ENCODE peak calls at places on chromosomes 6 and 20, in seven cellular contexts. E is Karpas-422, G is neural progenitor cell, J is HCT116, S is mammary epithelial cell, B is IMR-90, U is HepG2. H is an unnamed sample.

GRCh38 chr20:5975778-5976177 is 25.3 kb downstream of the MCM8 start:
- DNase-seq in E (no peak), U (no peak), B (no peak), J (no peak), G (no peak), S (no peak), H (no peak)

GRCh38 chr20:37288091-37288490 is 1.4 kb upstream of the MANBAL start:
- DNase-seq in G (no peak), J (no peak), U (no peak), S (peak; percentile 55), E (no peak), B (no peak), H (no peak)

GRCh38 chr6:91786474-91787184 is 1199.8 kb upstream of the MAP3K7 start:
- DNase-seq in E (no peak), U (no peak), S (no peak), B (no peak), J (no peak), G (peak; percentile 20), H (peak; percentile 1)

GRCh38 chr20:49482621-49483017 is at the start of gene KCNB1:
- DNase-seq in J (no peak), B (peak; percentile 21), G (peak; percentile 96), E (no peak), U (peak; percentile 59), S (peak; percentile 6), H (peak; percentile 49)

GRCh38 chr6:108027054-108027453 is 47.5 kb downstream of the OSTM1 start:
- DNase-seq in G (no peak), J (no peak), E (no peak), U (no peak), S (no peak), B (no peak), H (no peak)

GRCh38 chr6:169529931-169530761 is 171.7 kb downstream of the WDR27 start:
- DNase-seq in E (no peak), S (no peak), J (no peak), G (no peak), U (no peak), B (peak; percentile 80), H (peak; percentile 96)

GRCh38 chr6:139135578-139136545 is 982 bp downstream of the HECA start:
- DNase-seq in U (no peak), E (peak; percentile 82), J (no peak), G (peak; percentile 55), S (peak; percentile 39), B (peak; percentile 11), H (no peak)

GRCh38 chr6:142132625-142133024 is at the start of gene GJE1:
- DNase-seq in B (no peak), U (no peak), S (no peak), G (peak; percentile 47), E (no peak), J (no peak), H (no peak)

GRCh38 chr6:164042212-164042611 is 627.7 kb downstream of the QKI start:
- DNase-seq in S (no peak), B (no peak), U (no peak), E (no peak), J (no peak), G (no peak), H (no peak)

GRCh38 chr6:75526502-75527127 is 33.0 kb upstream of the FILIP1 start:
- DNase-seq in J (peak; percentile 67), S (peak; percentile 55), U (peak; percentile 56), G (peak; percentile 77), B (peak; percentile 80), E (peak; percentile 88), H (peak; percentile 55)

GRCh38 chr6:1726341-1726763 is 116.6 kb downstream of the FOXC1 start:
- DNase-seq in J (no peak), G (peak; percentile 80), E (no peak), B (no peak), S (no peak), U (no peak), H (no peak)

GRCh38 chr20:2692036-2692885 is at the start of gene EBF4:
- DNase-seq in G (peak; percentile 78), B (no peak), J (no peak), U (no peak), S (peak; percentile 7), E (no peak), H (peak; percentile 21)

GRCh38 chr6:5208491-5208890 is 52.3 kb downstream of the LYRM4 start:
- DNase-seq in G (no peak), U (no peak), S (no peak), E (no peak), J (no peak), B (peak; percentile 50), H (peak; percentile 5)

GRCh38 chr6:53325785-53326184 is 23.0 kb downstream of the ELOVL5 start:
- DNase-seq in S (no peak), B (no peak), G (no peak), E (no peak), J (no peak), U (no peak), H (no peak)

GRCh38 chr6:168956884-168957730 is 296.5 kb downstream of the THBS2 start:
- DNase-seq in U (peak; percentile 67), S (peak; percentile 64), J (peak; percentile 54), B (peak; percentile 80), E (peak; percentile 87), G (peak; percentile 78), H (peak; percentile 78)

GRCh38 chr6:110626442-110626841 is 150.0 kb upstream of the SLC22A16 start:
- DNase-seq in E (no peak), G (no peak), S (no peak), B (no peak), J (no peak), U (peak; percentile 6), H (no peak)

GRCh38 chr6:101614774-101615173 is 221.3 kb downstream of the GRIK2 start:
- DNase-seq in B (peak; percentile 87), S (peak; percentile 93), U (no peak), G (peak; percentile 54), J (peak; percentile 85), E (no peak), H (peak; percentile 15)

GRCh38 chr6:127191716-127192115 is 73.2 kb downstream of the RSPO3 start:
- DNase-seq in E (no peak), J (no peak), G (no peak), B (peak; percentile 65), U (no peak), S (peak; percentile 28), H (no peak)

GRCh38 chr20:59751075-59751711 is 146.9 kb downstream of the PHACTR3 start:
- DNase-seq in B (peak; percentile 24), U (peak; percentile 52), G (peak; percentile 88), J (peak; percentile 27), E (peak; percentile 84), S (peak; percentile 42), H (peak; percentile 5)

GRCh38 chr6:63269470-63269869 is 50.3 kb downstream of the LGSN start:
- DNase-seq in U (no peak), S (no peak), E (peak; percentile 44), G (no peak), J (no peak), B (no peak), H (no peak)

DNA sequence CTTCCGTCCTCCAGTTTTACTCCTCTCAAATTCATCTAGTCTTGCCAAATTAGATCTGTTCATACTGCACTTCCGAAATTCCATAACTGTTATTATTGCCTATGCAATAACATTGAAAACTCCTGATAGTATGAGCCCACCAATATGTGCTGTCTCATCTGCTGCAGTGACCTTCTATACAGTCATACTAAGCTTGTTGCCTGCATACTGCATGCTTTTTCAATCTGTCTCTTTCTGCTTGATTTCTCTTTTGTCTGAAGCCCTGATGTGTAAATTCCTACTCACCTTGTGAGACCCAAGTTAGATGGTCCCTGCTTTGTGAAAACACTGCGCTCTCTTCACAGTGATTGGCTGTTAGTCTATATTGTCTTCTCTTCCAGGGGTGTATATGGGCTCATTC is 1.1 kb downstream of the TBP start:
- DNase-seq in J (no peak), S (no peak), B (no peak), E (no peak), G (peak; percentile 7), U (no peak), H (no peak)
- H4K20me1 ChIP-seq in J (peaks cover 2% of the 10 kb centered on the region), S (no peaks in the 10 kb centered on the region), B (peaks cover 23% of the 10 kb centered on the region), E (peaks cover 32% of the 10 kb centered on the region), G (peaks cover 37% of the 10 kb centered on the region), U (peaks cover 29% of the 10 kb centered on the region), H (no peaks in the 10 kb centered on the region)

DNA sequence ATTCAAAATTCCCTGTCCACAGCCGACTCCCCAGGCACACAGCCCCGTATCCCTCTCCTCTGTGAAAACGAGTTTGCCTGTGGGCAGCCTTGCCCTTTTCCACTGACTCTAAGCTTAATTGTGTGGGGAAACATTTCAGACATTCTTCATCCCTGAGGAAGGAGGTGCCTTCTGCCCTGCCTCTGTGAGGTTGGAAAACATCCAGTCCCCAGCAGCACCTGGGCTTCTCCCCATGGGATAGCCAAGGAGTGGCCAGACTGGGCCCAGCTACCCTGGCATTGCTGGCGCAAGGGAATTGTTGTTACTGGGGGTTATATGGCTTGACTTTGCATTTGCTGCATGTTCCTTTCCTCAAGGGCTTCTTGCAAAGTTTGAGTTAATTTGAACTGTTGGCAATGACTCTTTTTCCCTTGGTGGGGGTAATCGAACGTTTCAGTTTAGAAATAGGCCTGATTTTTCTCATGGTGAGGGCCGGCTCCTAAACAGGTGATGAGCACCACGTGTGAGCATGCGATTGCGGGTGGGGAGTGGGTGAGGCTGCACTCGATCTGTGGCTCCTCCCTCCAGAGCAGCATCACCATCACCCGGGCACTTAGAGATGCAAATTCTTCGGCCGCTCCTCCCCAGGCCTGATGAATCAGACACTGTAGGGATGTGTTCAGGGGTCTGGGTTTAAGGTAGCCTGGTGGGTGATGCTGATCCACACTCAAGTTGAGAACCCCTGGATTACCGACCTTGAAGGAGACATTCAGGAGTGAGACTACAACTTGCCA is 29.9 kb downstream of the GABRR2 start:
- DNase-seq in S (no peak), J (no peak), E (no peak), U (no peak), B (no peak), G (no peak), H (no peak)
- H3K27me3 ChIP-seq in S (peaks cover 11% of the 10 kb centered on the region), J (no peaks in the 10 kb centered on the region), E (no peaks in the 10 kb centered on the region), U (peaks cover 26% of the 10 kb centered on the region), B (peaks cover 30% of the 10 kb centered on the region), G (no peaks in the 10 kb centered on the region), H (peaks cover 6% of the 10 kb centered on the region)

DNA sequence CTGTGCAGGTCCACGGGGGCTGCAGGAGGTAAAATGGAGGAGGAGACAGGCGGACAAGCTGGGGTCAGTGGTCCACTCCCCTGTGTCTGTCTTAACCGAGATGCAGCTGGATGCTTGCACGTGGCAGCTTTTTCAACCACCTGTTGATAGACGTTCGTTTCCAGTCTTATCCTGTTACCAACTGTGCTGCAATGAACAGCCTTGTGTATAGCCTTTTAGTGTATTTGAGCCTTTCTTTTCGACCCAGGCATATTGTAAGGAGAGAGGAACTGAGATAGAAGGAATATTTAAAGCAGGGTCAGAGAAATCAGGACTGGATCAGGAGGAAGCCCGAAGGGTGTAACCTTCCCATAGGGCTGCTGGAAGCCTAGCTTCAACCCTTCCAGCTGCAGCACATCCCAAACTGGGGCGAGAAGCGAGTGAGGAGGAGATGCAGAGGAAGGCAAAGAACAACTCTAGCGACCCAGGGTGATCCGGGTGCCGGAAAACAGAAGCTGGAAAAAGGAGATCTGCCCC is 11.4 kb downstream of the TRIM31 start:
- DNase-seq in G (no peak), S (no peak), B (no peak), E (no peak), U (peak; percentile 29), J (no peak), H (no peak)
- H3K9ac ChIP-seq in G (no peak overlapping the region), S (no peak overlapping the region), B (peak overlapping the region; percentile 47), E (peak overlapping the region; percentile 49), U (peak overlapping the region; percentile 79), J (peak overlapping the region; percentile 64), H (no peak overlapping the region)

DNA sequence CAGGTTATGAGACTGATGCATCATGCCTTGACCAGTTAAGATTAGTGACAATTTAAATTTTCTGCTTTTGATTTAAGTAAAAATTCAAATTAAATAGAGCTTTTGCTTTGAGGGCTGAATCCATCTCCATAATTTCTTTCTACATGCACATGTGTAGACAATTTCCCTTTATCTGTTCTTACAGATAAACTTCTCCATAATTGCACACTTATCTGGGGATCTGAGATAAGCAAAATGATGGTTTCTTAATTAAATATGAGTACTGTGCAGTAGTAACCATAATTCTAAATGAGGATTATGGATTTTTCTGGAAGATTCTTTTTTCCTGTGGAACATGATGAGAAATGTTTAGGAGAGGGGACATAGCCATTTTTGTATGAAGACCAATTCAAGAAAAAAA is 44.7 kb downstream of the ZFAND3 start:
- DNase-seq in U (no peak), G (no peak), J (no peak), S (no peak), B (no peak), E (no peak), H (no peak)
- H4K20me1 ChIP-seq in U (peaks cover 22% of the 10 kb centered on the region), G (peaks cover 84% of the 10 kb centered on the region), J (no peaks in the 10 kb centered on the region), S (peaks cover 3% of the 10 kb centered on the region), B (peaks cover 95% of the 10 kb centered on the region), E (peaks cover 76% of the 10 kb centered on the region), H (no peaks in the 10 kb centered on the region)